ENCODE peak calls at places on chromosomes 1 and 21, in six cellular contexts. One of them, this sample, is unnamed.

GRCh38 chr1:153937331-153937730 is 9.2 kb downstream of the DENND4B start:
- DNase-seq in heart left ventricle: no peak
- DNase-seq in PC-9: no peak
- DNase-seq in mucosa of descending colon: no peak
- DNase-seq in RWPE2: no peak
- DNase-seq in GM04504: no peak
- DNase-seq in this sample: no peak

GRCh38 chr1:232340448-232340847 is 289.5 kb downstream of the SIPA1L2 start:
- DNase-seq in heart left ventricle: no peak
- DNase-seq in PC-9: no peak
- DNase-seq in mucosa of descending colon: no peak
- DNase-seq in RWPE2: no peak
- DNase-seq in GM04504: no peak
- DNase-seq in this sample: no peak

GRCh38 chr1:180863158-180863775 is 49.4 kb upstream of the KIAA1614 start:
- DNase-seq in heart left ventricle: no peak
- DNase-seq in PC-9: peak; percentile 31
- DNase-seq in mucosa of descending colon: no peak
- DNase-seq in RWPE2: no peak
- DNase-seq in GM04504: peak; percentile 23
- DNase-seq in this sample: peak; percentile 30

GRCh38 chr21:44765231-44766013 is 36.2 kb downstream of the UBE2G2 start:
- DNase-seq in heart left ventricle: no peak
- DNase-seq in PC-9: peak; percentile 28
- DNase-seq in mucosa of descending colon: no peak
- DNase-seq in RWPE2: peak; percentile 54
- DNase-seq in GM04504: no peak
- DNase-seq in this sample: no peak

GRCh38 chr1:113399063-113399583 is 8.8 kb downstream of the MAGI3 start:
- DNase-seq in heart left ventricle: no peak
- DNase-seq in PC-9: no peak
- DNase-seq in mucosa of descending colon: no peak
- DNase-seq in RWPE2: no peak
- DNase-seq in GM04504: no peak
- DNase-seq in this sample: no peak

GRCh38 chr1:175197536-175197935 is 5.0 kb upstream of the KIAA0040 start:
- DNase-seq in heart left ventricle: no peak
- DNase-seq in PC-9: peak; percentile 76
- DNase-seq in mucosa of descending colon: no peak
- DNase-seq in RWPE2: no peak
- DNase-seq in GM04504: no peak
- DNase-seq in this sample: peak; percentile 48

GRCh38 chr1:62286778-62287224 is 32.4 kb downstream of the KANK4 start:
- DNase-seq in heart left ventricle: no peak
- DNase-seq in PC-9: peak; percentile 39
- DNase-seq in mucosa of descending colon: no peak
- DNase-seq in RWPE2: no peak
- DNase-seq in GM04504: no peak
- DNase-seq in this sample: no peak

GRCh38 chr1:64183985-64184440 is 19.4 kb upstream of the UBE2U start:
- DNase-seq in heart left ventricle: no peak
- DNase-seq in PC-9: no peak
- DNase-seq in mucosa of descending colon: no peak
- DNase-seq in RWPE2: no peak
- DNase-seq in GM04504: no peak
- DNase-seq in this sample: peak; percentile 87

GRCh38 chr21:33266784-33267135 is 593 bp downstream of the IL10RB start:
- DNase-seq in heart left ventricle: peak; percentile 69
- DNase-seq in PC-9: no peak
- DNase-seq in mucosa of descending colon: peak; percentile 69
- DNase-seq in RWPE2: no peak
- DNase-seq in GM04504: no peak
- DNase-seq in this sample: no peak

GRCh38 chr21:33552093-33552998 is 9.5 kb downstream of the SON start:
- DNase-seq in heart left ventricle: no peak
- DNase-seq in PC-9: no peak
- DNase-seq in mucosa of descending colon: no peak
- DNase-seq in RWPE2: no peak
- DNase-seq in GM04504: no peak
- DNase-seq in this sample: no peak

GRCh38 chr1:156488566-156489165 is 11.9 kb downstream of the MEF2D start:
- DNase-seq in heart left ventricle: no peak
- DNase-seq in PC-9: peak; percentile 58
- DNase-seq in mucosa of descending colon: no peak
- DNase-seq in RWPE2: no peak
- DNase-seq in GM04504: no peak
- DNase-seq in this sample: no peak

GRCh38 chr1:234216116-234216703 is 157.0 kb upstream of the COA6 start:
- DNase-seq in heart left ventricle: no peak
- DNase-seq in PC-9: no peak
- DNase-seq in mucosa of descending colon: no peak
- DNase-seq in RWPE2: no peak
- DNase-seq in GM04504: no peak
- DNase-seq in this sample: no peak

GRCh38 chr1:51421961-51422360 is 91.6 kb upstream of the TTC39A start:
- DNase-seq in heart left ventricle: no peak
- DNase-seq in PC-9: no peak
- DNase-seq in mucosa of descending colon: no peak
- DNase-seq in RWPE2: no peak
- DNase-seq in GM04504: peak; percentile 25
- DNase-seq in this sample: peak; percentile 58

GRCh38 chr21:33650230-33650629 is 7.9 kb downstream of the ITSN1 start:
- DNase-seq in heart left ventricle: no peak
- DNase-seq in PC-9: no peak
- DNase-seq in mucosa of descending colon: no peak
- DNase-seq in RWPE2: no peak
- DNase-seq in GM04504: no peak
- DNase-seq in this sample: no peak

GRCh38 chr1:112546076-112546475 is 37.3 kb downstream of the WNT2B start:
- DNase-seq in heart left ventricle: no peak
- DNase-seq in PC-9: no peak
- DNase-seq in mucosa of descending colon: no peak
- DNase-seq in RWPE2: no peak
- DNase-seq in GM04504: no peak
- DNase-seq in this sample: no peak

GRCh38 chr1:182786223-182787001 is 3.2 kb upstream of the NPL start:
- DNase-seq in heart left ventricle: peak; percentile 72
- DNase-seq in PC-9: peak; percentile 24
- DNase-seq in mucosa of descending colon: peak; percentile 57
- DNase-seq in RWPE2: no peak
- DNase-seq in GM04504: no peak
- DNase-seq in this sample: peak; percentile 59

GRCh38 chr1:244968431-244968830 is 104.1 kb upstream of the HNRNPU start:
- DNase-seq in heart left ventricle: no peak
- DNase-seq in PC-9: peak; percentile 18
- DNase-seq in mucosa of descending colon: no peak
- DNase-seq in RWPE2: no peak
- DNase-seq in GM04504: no peak
- DNase-seq in this sample: no peak

GRCh38 chr1:109793089-109793485 is 29.4 kb upstream of the EPS8L3 start:
- DNase-seq in heart left ventricle: no peak
- DNase-seq in PC-9: no peak
- DNase-seq in mucosa of descending colon: no peak
- DNase-seq in RWPE2: no peak
- DNase-seq in GM04504: no peak
- DNase-seq in this sample: no peak

GRCh38 chr1:116218922-116219321 is 107.7 kb downstream of the MAB21L3 start:
- DNase-seq in heart left ventricle: no peak
- DNase-seq in PC-9: no peak
- DNase-seq in mucosa of descending colon: no peak
- DNase-seq in RWPE2: no peak
- DNase-seq in GM04504: no peak
- DNase-seq in this sample: no peak

GRCh38 chr1:110457206-110457605 is 6.3 kb downstream of the PROK1 start:
- DNase-seq in heart left ventricle: no peak
- DNase-seq in PC-9: no peak
- DNase-seq in mucosa of descending colon: no peak
- DNase-seq in RWPE2: no peak
- DNase-seq in GM04504: no peak
- DNase-seq in this sample: no peak

GRCh38 chr1:63635681-63636080 is 42.5 kb downstream of the PGM1 start:
- DNase-seq in heart left ventricle: no peak
- DNase-seq in PC-9: no peak
- DNase-seq in mucosa of descending colon: no peak
- DNase-seq in RWPE2: no peak
- DNase-seq in GM04504: peak; percentile 39
- DNase-seq in this sample: peak; percentile 65

This sample was measured in H4.